ENCODE peak calls at places on chromosomes 11 and 22, in six cellular contexts. N is PC-3; W is COR-L47; G is CD8-positive, alpha-beta T cell; B is activated CD4-positive, CD25-positive, alpha-beta regulatory T cell treated with anti-CD3 and anti-CD28 coated beads, Interleukin-2, amount 50 U/mL, for 72 hours; A is GDM1. I is an unnamed sample.

GRCh38 chr22:23984430-23984829 is 4.5 kb downstream of the GSTT2 start:
- DNase-seq in N (no peak), W (peak), G (peak), B (peak), A (no peak), I (peak)

GRCh38 chr11:21814169-21814568 is 378.7 kb upstream of the ANO5 start:
- DNase-seq in N (no peak), W (peak), G (no peak), B (no peak), A (no peak), I (no peak)

GRCh38 chr11:11391796-11392195 is 38.7 kb upstream of the CSNK2A3 start:
- DNase-seq in N (peak), W (no peak), G (no peak), B (no peak), A (no peak), I (no peak)

GRCh38 chr11:95291946-95292345 is 60.9 kb upstream of the SESN3 start:
- DNase-seq in N (no peak), W (no peak), G (no peak), B (no peak), A (no peak), I (no peak)

GRCh38 chr22:21030032-21030431 is 2.3 kb downstream of the SLC7A4 start:
- DNase-seq in N (no peak), W (no peak), G (no peak), B (no peak), A (no peak), I (no peak)

GRCh38 chr22:21624880-21625791 is 4.7 kb downstream of the YDJC start:
- DNase-seq in N (no peak), W (no peak), G (no peak), B (no peak), A (no peak), I (no peak)

GRCh38 chr22:24763872-24764485 is 10.5 kb downstream of the PIWIL3 start:
- DNase-seq in N (no peak), W (no peak), G (no peak), B (no peak), A (no peak), I (no peak)

GRCh38 chr11:426851-427250 is 12.1 kb upstream of the SIGIRR start:
- DNase-seq in N (no peak), W (no peak), G (no peak), B (no peak), A (no peak), I (no peak)

GRCh38 chr22:38336699-38337098 is 19.5 kb upstream of the CSNK1E start:
- DNase-seq in N (no peak), W (no peak), G (no peak), B (no peak), A (no peak), I (no peak)

GRCh38 chr11:46557684-46558151 is 36.1 kb downstream of the AMBRA1 start:
- DNase-seq in N (peak), W (no peak), G (no peak), B (no peak), A (no peak), I (no peak)

GRCh38 chr11:46918087-46918751 is at the start of gene LRP4:
- DNase-seq in N (no peak), W (peak), G (no peak), B (peak), A (no peak), I (peak)

GRCh38 chr11:72579816-72580647 is 94.2 kb downstream of the PDE2A start:
- DNase-seq in N (no peak), W (no peak), G (no peak), B (no peak), A (no peak), I (no peak)

GRCh38 chr11:102850973-102851745 is 7.8 kb upstream of the MMP3 start:
- DNase-seq in N (peak), W (no peak), G (no peak), B (no peak), A (no peak), I (no peak)

GRCh38 chr11:14258177-14258935 is 100.6 kb downstream of the RRAS2 start:
- DNase-seq in N (peak), W (no peak), G (no peak), B (no peak), A (no peak), I (no peak)

GRCh38 chr11:22317656-22318055 is 20.5 kb upstream of the SLC17A6 start:
- DNase-seq in N (no peak), W (no peak), G (no peak), B (no peak), A (no peak), I (no peak)

GRCh38 chr11:117218133-117218915 is 13.5 kb downstream of the PCSK7 start:
- DNase-seq in N (no peak), W (no peak), G (no peak), B (no peak), A (no peak), I (no peak)

GRCh38 chr11:489610-490185 is 17.3 kb downstream of the RNH1 start:
- DNase-seq in N (no peak), W (no peak), G (no peak), B (no peak), A (no peak), I (no peak)

GRCh38 chr11:62850911-62851806 is 11.8 kb upstream of the WDR74 start:
- DNase-seq in N (peak), W (no peak), G (no peak), B (no peak), A (no peak), I (no peak)

GRCh38 chr11:120869516-120870011 is 154.3 kb upstream of the TBCEL start:
- DNase-seq in N (no peak), W (no peak), G (no peak), B (no peak), A (no peak), I (no peak)

GRCh38 chr11:7021318-7021717 is 1.0 kb downstream of the NLRP14 start:
- DNase-seq in N (no peak), W (no peak), G (no peak), B (no peak), A (no peak), I (no peak)